ENCODE peak calls at places on chromosomes 16 and 17, in nine cellular contexts. D, N, Q, B, W, X, G, R and Y are unnamed samples.

GRCh38 chr17:49393491-49394255 is 21.0 kb downstream of the PHB1 start:
- DNase-seq in D (no peak), N (no peak), Q (no peak), B (no peak), W (no peak), X (no peak), G (no peak), R (no peak), Y (no peak)

GRCh38 chr17:3885970-3886369 is 6.9 kb downstream of the CAMKK1 start:
- DNase-seq in D (no peak), N (no peak), Q (no peak), B (no peak), W (no peak), X (peak; percentile 70), G (no peak), R (peak; percentile 76), Y (no peak)

GRCh38 chr17:57544381-57544780 is 200.7 kb downstream of the CCDC182 start:
- DNase-seq in D (no peak), N (no peak), Q (no peak), B (no peak), W (no peak), X (no peak), G (no peak), R (no peak), Y (no peak)

GRCh38 chr17:64269687-64270649 is 6.9 kb upstream of the TEX2 start:
- DNase-seq in D (no peak), N (no peak), Q (no peak), B (no peak), W (no peak), X (no peak), G (no peak), R (no peak), Y (no peak)

GRCh38 chr16:66188786-66189725 is 177.4 kb upstream of the CDH5 start:
- DNase-seq in D (no peak), N (no peak), Q (no peak), B (no peak), W (no peak), X (no peak), G (no peak), R (peak; percentile 54), Y (no peak)

GRCh38 chr16:49439676-49440075 is 66.1 kb downstream of the C16orf78 start:
- DNase-seq in D (no peak), N (no peak), Q (no peak), B (no peak), W (no peak), X (no peak), G (no peak), R (no peak), Y (no peak)

GRCh38 chr16:6926341-6926740 is 406.3 kb upstream of the RBFOX1 start:
- DNase-seq in D (no peak), N (no peak), Q (no peak), B (no peak), W (no peak), X (no peak), G (no peak), R (no peak), Y (no peak)

GRCh38 chr17:3482851-3483250 is 7.1 kb downstream of the ASPA start:
- DNase-seq in D (no peak), N (no peak), Q (no peak), B (no peak), W (no peak), X (no peak), G (no peak), R (no peak), Y (no peak)

GRCh38 chr16:9119795-9120194 is 28.4 kb downstream of the HAPSTR1 start:
- DNase-seq in D (no peak), N (no peak), Q (no peak), B (no peak), W (no peak), X (peak; percentile 78), G (no peak), R (peak; percentile 95), Y (no peak)

GRCh38 chr16:73143681-73144370 is 95.9 kb upstream of the ZFHX3 start:
- DNase-seq in D (no peak), N (no peak), Q (no peak), B (no peak), W (no peak), X (no peak), G (no peak), R (peak; percentile 24), Y (no peak)

GRCh38 chr17:76547183-76547641 is 7.4 kb downstream of the PRCD start:
- DNase-seq in D (no peak), N (peak; percentile 70), Q (peak; percentile 48), B (peak; percentile 74), W (no peak), X (peak; percentile 71), G (peak; percentile 70), R (peak; percentile 85), Y (peak; percentile 39)

GRCh38 chr16:67926181-67926742 is 5.4 kb downstream of the CTRL start:
- DNase-seq in D (no peak), N (no peak), Q (no peak), B (no peak), W (no peak), X (no peak), G (no peak), R (peak; percentile 63), Y (no peak)

GRCh38 chr17:66542967-66543525 is 240.6 kb downstream of the PRKCA start:
- DNase-seq in D (no peak), N (no peak), Q (no peak), B (peak; percentile 29), W (no peak), X (peak; percentile 62), G (no peak), R (peak; percentile 80), Y (no peak)

GRCh38 chr17:33990943-33991706 is 264.0 kb upstream of the CCL2 start:
- DNase-seq in D (no peak), N (no peak), Q (no peak), B (no peak), W (no peak), X (no peak), G (no peak), R (no peak), Y (no peak)

GRCh38 chr16:78705694-78706093 is 606.2 kb downstream of the WWOX start:
- DNase-seq in D (no peak), N (no peak), Q (no peak), B (peak; percentile 82), W (peak; percentile 66), X (no peak), G (no peak), R (peak; percentile 35), Y (no peak)

GRCh38 chr17:53462393-53462811 is 360.3 kb upstream of the KIF2B start:
- DNase-seq in D (no peak), N (no peak), Q (no peak), B (no peak), W (peak; percentile 72), X (no peak), G (no peak), R (peak; percentile 22), Y (no peak)

GRCh38 chr17:39547713-39548478 is 59.8 kb downstream of the NEUROD2 start:
- DNase-seq in D (no peak), N (peak; percentile 77), Q (peak; percentile 62), B (peak; percentile 50), W (peak; percentile 34), X (peak; percentile 22), G (peak; percentile 75), R (peak; percentile 64), Y (peak; percentile 74)

GRCh38 chr17:75273968-75274708 is 3.1 kb upstream of the MIF4GD start:
- DNase-seq in D (no peak), N (no peak), Q (no peak), B (no peak), W (peak; percentile 41), X (peak; percentile 70), G (no peak), R (peak; percentile 87), Y (no peak)

GRCh38 chr16:86961133-86961720 is 356.0 kb downstream of the C16orf95 start:
- DNase-seq in D (no peak), N (no peak), Q (no peak), B (no peak), W (no peak), X (no peak), G (no peak), R (no peak), Y (no peak)

GRCh38 chr16:19555938-19556778 is 655 bp downstream of the VPS35L start:
- DNase-seq in D (no peak), N (peak; percentile 53), Q (peak; percentile 11), B (no peak), W (peak; percentile 27), X (peak; percentile 35), G (peak; percentile 48), R (peak; percentile 61), Y (no peak)
- TF ChIP-seq CTCF in D (peak; percentile 6), N (peak; percentile 28), Q (peak; percentile 44), B (no peak), W (peak; percentile 23), X (peak; percentile 65), G (peak; percentile 33), R (peak; percentile 31), Y (no peak)

DNA sequence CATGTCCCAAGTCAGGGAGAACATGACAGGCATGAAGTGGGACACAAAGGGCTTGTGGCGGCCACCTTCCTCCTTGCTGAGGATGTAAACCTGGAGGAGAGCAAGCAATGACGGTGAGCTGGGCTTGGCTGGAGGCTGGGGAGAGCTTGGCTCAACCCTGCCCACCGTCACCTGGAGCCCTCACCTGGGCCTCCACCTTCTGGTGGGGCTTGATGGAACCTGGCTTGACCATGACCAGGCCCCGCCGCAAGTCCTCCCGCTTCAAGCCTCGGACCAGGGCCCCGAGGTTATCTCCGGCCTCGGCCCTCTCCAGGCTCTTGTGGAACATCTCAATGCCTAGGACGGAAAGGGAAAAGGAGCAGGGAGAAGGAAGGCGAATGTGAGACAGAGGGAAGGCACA is 2.4 kb downstream of the TUFM start:
- DNase-seq in D (no peak), N (no peak), Q (no peak), B (no peak), W (no peak), X (no peak), G (no peak), R (no peak), Y (no peak)
- TF ChIP-seq CTCF in D (no peak), N (no peak), Q (no peak), B (no peak), W (no peak), X (no peak), G (no peak), R (no peak), Y (no peak)

DNA sequence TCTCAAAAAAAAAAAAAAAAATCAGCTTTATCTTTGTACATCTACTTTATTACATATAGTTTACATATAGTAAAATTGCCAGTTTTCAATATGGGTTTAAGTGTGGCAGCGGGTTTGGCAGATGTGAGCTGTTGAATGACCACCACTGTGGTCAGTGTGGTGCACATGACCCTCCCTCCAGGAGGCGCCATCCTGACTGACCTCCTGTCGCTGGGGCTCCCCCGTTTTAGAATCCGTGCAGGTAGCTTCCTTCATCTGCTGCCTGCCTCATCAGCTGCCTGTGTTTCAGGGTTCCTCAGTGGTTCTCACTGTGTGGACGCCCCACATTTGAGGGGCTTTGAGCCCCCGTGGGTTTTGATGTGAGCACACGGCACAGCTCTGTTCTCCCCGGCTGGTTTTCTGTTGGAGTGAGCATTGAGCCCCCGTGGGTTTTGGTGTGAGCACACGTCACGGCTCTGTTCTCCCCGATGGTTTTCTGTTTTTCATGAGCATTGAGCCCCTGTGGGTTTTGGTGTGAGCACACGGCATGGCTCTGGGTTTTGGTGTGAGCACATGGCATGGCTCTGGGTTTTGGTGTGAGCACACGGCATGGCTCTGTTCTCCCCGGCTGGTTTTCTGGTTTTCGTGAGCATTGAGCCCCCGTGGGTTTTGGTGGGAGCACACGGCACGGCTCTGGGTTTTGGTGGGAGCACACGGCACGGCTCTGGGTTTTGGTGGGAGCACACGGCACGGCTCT is 57.9 kb upstream of the ZNF750 start:
- DNase-seq in D (no peak), N (no peak), Q (no peak), B (no peak), W (no peak), X (no peak), G (no peak), R (no peak), Y (no peak)
- TF ChIP-seq CTCF in D (no peak), N (no peak), Q (no peak), B (peak; percentile 23), W (no peak), X (peak; percentile 32), G (peak; percentile 4), R (no peak), Y (no peak)

GRCh38 chr16:12868788-12869187 is 32.6 kb upstream of the SHISA9 start:
- DNase-seq in D (no peak), N (no peak), Q (no peak), B (no peak), W (no peak), X (no peak), G (no peak), R (no peak), Y (no peak)
- TF ChIP-seq CTCF in D (no peak), N (no peak), Q (no peak), B (no peak), W (no peak), X (no peak), G (no peak), R (no peak), Y (no peak)